ENCODE peak calls at places on chromosomes 3 and 15, in five cellular contexts. Z, Q, K, R and A are unnamed samples.

GRCh38 chr15:93384886-93385285 is 295.9 kb upstream of the RGMA start:
- DNase-seq in Q (no peak), R (no peak), Z (no peak), K (no peak), A (no peak)

GRCh38 chr15:101168463-101168824 is 83.4 kb downstream of the CHSY1 start:
- DNase-seq in R (no peak), K (no peak), Z (no peak), Q (no peak), A (no peak)

GRCh38 chr3:197309528-197310361 is 11.3 kb upstream of the DLG1 start:
- DNase-seq in Z (no peak), K (no peak), R (no peak), Q (no peak), A (no peak)

GRCh38 chr3:47225310-47225906 is 57.2 kb downstream of the KIF9 start:
- DNase-seq in Q (no peak), R (no peak), Z (no peak), K (peak; percentile 77), A (no peak)

GRCh38 chr3:56222866-56223265 is 245.4 kb downstream of the ERC2 start:
- DNase-seq in R (no peak), Q (no peak), K (no peak), Z (no peak), A (no peak)

GRCh38 chr3:23264413-23264812 is 61.3 kb downstream of the UBE2E2 start:
- DNase-seq in Z (no peak), Q (no peak), R (no peak), K (no peak), A (no peak)

GRCh38 chr3:130841357-130841756 is 52.5 kb upstream of the ATP2C1 start:
- DNase-seq in K (no peak), R (no peak), Q (no peak), Z (no peak), A (no peak)

GRCh38 chr15:62549345-62549970 is 384.4 kb upstream of the C2CD4B start:
- DNase-seq in Q (peak; percentile 41), K (no peak), R (peak; percentile 40), Z (peak; percentile 30), A (peak; percentile 45)

GRCh38 chr3:136840252-136840651 is 21.3 kb downstream of the SLC35G2 start:
- DNase-seq in Q (no peak), Z (no peak), K (no peak), R (no peak), A (no peak)

GRCh38 chr3:71978150-71978721 is 193.3 kb upstream of the PROK2 start:
- DNase-seq in Z (no peak), Q (peak; percentile 37), K (peak; percentile 81), R (no peak), A (no peak)

GRCh38 chr3:3089017-3089416 is 21.2 kb downstream of the IL5RA start:
- DNase-seq in R (no peak), Q (no peak), Z (no peak), K (peak; percentile 71), A (no peak)

GRCh38 chr3:193190387-193190786 is 50.6 kb upstream of the PLAAT1 start:
- DNase-seq in Z (peak; percentile 53), R (peak; percentile 23), Q (peak; percentile 44), K (no peak), A (peak; percentile 24)

GRCh38 chr15:31344824-31345605 is 18.4 kb downstream of the KLF13 start:
- DNase-seq in R (no peak), Z (no peak), Q (peak; percentile 50), K (no peak), A (no peak)

GRCh38 chr15:87207945-87208580 is 1048.5 kb downstream of the NTRK3 start:
- DNase-seq in R (no peak), K (no peak), Q (no peak), Z (no peak), A (no peak)

DNA sequence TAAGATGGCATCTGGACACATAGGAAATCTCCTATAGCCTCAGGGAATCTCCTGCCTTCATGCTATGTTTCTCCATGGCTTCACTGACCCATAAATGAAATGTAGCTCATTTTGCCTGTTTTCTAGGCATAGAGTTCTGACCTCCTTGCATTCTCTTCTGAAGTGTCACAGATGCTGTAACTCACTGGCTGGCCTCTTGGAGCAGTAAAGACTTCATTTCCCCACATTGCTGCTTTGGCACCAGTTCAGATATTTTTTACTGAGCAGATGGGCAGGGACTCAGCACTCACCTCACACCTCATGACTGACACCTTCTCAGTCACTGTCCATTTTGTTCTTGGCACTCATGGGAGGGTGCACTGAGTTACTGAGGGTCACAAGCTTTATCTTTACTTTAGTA is 286.7 kb upstream of the TGFBR2 start:
- DNase-seq in R (peak; percentile 71), K (no peak), Z (peak; percentile 44), Q (peak; percentile 8), A (no peak)
- TF ChIP-seq FOXM1 in R (no peak), K (no peak), Z (no peak), Q (no peak), A (no peak)

GRCh38 chr3:119716998-119717397 is 14.2 kb downstream of the CFAP91 start:
- DNase-seq in Q (no peak), K (no peak), R (peak; percentile 80), Z (no peak), A (no peak)
- TF ChIP-seq FOXM1 in Q (no peak), K (no peak), R (no peak), Z (no peak), A (no peak)

DNA sequence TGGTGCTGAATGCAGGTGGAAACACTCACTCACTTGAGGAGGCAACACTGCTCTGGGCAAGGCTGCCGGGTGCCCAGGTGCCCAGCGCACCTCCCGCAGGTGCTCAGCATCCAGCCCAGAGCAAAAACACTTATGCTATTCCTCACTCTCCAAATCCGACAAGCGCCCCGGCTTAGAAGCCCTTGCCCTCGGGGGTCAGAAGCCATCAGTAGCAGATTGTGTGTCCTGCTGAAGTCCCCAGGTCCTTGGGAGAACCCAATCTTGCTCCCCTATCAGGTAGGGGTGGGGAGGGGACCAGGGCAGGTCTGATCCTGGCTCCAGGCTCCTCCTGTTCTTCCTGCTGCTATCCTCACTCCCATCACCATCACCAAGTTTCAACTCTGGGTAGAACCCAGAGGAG is 46.7 kb downstream of the TLE3 start:
- DNase-seq in Z (no peak), R (no peak), Q (no peak), K (no peak), A (no peak)
- TF ChIP-seq FOXM1 in Z (no peak), R (no peak), Q (no peak), K (no peak), A (no peak)

GRCh38 chr15:41827880-41828746 is at the start of gene JMJD7:
- DNase-seq in K (peak; percentile 44), Q (peak; percentile 100), R (peak; percentile 61), Z (peak; percentile 97), A (peak; percentile 99)

GRCh38 chr15:41825572-41826535 is 2.0 kb upstream of the JMJD7 start:
- DNase-seq in Z (no peak), K (no peak), R (no peak), Q (no peak), A (no peak)

GRCh38 chr15:41828747-41829270 is 917 bp downstream of the JMJD7 start:
- DNase-seq in Z (no peak), K (no peak), R (no peak), Q (no peak), A (no peak)

GRCh38 chr15:41825145-41825544 is 2.7 kb upstream of the JMJD7 start:
- DNase-seq in Z (no peak), Q (no peak), K (no peak), R (no peak), A (no peak)

DNA sequence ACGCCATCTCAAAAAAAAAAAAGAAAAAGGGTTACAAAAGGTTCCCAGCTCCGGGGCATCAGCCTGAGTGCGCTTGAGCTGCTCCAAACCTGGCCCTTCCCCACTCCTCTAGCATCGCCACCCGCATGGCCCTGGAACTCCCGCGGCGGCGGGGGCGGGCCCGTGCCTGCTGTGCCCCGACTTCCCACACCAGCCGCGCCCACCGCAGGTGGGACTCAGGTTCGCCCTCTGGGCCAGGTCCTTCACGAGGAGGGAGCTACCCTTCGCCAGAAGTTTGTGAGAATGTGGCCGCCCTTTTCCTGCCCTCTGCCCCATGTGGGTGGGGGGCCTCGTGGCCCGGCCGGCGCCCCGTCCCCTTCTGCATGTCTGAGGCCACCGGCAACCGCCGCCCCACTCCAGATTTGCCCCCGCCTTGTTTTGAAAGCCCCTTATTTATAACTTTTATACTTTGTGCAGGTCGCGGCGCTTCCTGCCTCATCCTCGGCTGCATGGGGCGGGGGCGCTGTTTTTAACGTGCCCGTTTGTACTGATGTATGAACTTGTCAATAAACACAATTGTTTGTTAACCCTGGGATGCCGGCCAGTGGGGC is 507 bp upstream of the JMJD7 start:
- DNase-seq in R (no peak), K (no peak), Q (no peak), Z (peak; percentile 10), A (no peak)
- TF ChIP-seq FOXM1 in R (no peak), K (no peak), Q (no peak), Z (no peak), A (no peak)

GRCh38 chr3:30873667-30874066 is 20.8 kb downstream of the GADL1 start:
- DNase-seq in Z (no peak), R (no peak), K (no peak), Q (no peak), A (no peak)
- TF ChIP-seq FOXM1 in Z (no peak), R (no peak), K (no peak), Q (no peak), A (no peak)

GRCh38 chr3:141830508-141830907 is 45.9 kb upstream of the ATP1B3 start:
- DNase-seq in Z (no peak), R (no peak), Q (peak; percentile 52), K (no peak), A (no peak)
- TF ChIP-seq FOXM1 in Z (no peak), R (no peak), Q (no peak), K (no peak), A (no peak)

DNA sequence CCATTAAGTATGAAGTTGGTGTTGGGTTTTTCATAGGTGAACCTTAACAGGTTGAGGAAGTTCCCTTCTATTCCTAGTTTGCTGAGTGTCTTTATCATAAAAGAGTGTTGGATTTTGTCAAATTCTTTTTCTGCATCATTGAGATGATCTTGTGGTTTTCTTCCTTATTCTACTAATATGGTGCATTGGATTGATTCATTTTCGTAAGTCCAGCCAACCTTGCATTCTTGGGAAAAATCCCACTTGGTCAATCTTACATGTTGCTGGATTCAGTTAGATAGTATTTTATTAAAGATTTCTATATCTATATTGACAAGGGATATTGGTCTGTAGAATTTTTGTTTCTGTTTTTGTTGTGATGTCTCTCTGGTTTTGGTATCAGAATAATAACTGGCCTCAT is 83.7 kb upstream of the C15orf39 start:
- DNase-seq in Q (no peak), K (no peak), R (no peak), Z (no peak), A (no peak)
- TF ChIP-seq FOXM1 in Q (no peak), K (no peak), R (no peak), Z (no peak), A (no peak)

GRCh38 chr15:36323607-36324006 is 255.8 kb upstream of the CDIN1 start:
- DNase-seq in Z (no peak), Q (no peak), R (no peak), K (no peak), A (no peak)
- TF ChIP-seq FOXM1 in Z (no peak), Q (peak; percentile 68), R (no peak), K (no peak), A (no peak)

DNA sequence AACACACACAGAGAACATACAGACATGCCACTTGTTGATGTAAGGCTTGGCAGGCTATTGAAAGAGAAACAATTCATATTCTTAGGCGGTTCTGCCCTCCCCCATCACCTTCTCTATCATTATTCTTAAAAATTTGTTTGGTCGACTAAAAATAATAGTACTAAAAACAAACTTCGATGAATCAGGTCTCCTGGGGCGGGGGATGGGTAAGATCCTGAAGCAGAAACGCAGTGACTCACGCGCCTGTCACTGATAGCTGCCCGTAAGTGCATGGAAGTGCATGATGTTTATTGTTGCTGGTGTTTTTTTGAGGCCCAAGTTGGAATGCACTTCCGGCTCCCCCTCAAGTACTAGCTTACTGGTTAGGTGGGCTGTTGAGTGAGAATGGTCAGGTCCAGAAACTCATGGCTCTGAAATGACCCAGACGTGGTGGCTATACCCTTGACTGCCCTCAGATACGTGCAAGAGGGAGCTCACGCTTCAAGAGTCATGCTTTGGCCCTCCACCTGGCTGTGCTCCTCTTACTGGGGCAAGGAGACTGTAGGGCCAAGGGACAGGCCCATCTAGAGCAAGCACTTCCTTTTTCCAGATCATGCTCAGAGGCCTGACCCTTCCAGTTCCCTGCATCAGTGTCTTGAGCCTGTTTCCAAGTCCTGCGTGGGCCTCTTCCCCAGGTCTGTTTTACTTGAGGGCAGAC is 10.9 kb downstream of the SMAD3 start:
- DNase-seq in R (no peak), K (no peak), Z (no peak), Q (no peak), A (peak; percentile 77)
- TF ChIP-seq FOXM1 in R (no peak), K (no peak), Z (no peak), Q (no peak), A (no peak)